ENCODE peak calls at places on chromosome 16, in six cellular contexts. One of them, this sample, is unnamed. For H3K9me3, the result is how much of the 10 kb centered on the place peaks cover.

GRCh38 chr16:84832488-84833141 is 12.8 kb downstream of the CRISPLD2 start:
- DNase-seq in Peyer's patch: peak
- DNase-seq in A549: no peak
- DNase-seq in cardiac muscle cell: no peak
- DNase-seq in CD8-positive, alpha-beta memory T cell: no peak
- DNase-seq in DND-41: no peak
- DNase-seq in this sample: no peak

GRCh38 chr16:31471875-31472558 is at the start of gene TGFB1I1:
- DNase-seq in DND-41: no peak
- DNase-seq in CD8-positive, alpha-beta memory T cell: no peak
- DNase-seq in cardiac muscle cell: peak
- DNase-seq in A549: peak
- DNase-seq in Peyer's patch: peak
- DNase-seq in this sample: no peak

GRCh38 chr16:89842471-89843408 is 14.5 kb downstream of the SPIRE2 start:
- DNase-seq in CD8-positive, alpha-beta memory T cell: no peak
- DNase-seq in Peyer's patch: no peak
- DNase-seq in cardiac muscle cell: no peak
- DNase-seq in DND-41: no peak
- DNase-seq in A549: no peak
- DNase-seq in this sample: no peak

GRCh38 chr16:85465328-85466307 is 147.5 kb upstream of the GSE1 start:
- DNase-seq in Peyer's patch: no peak
- DNase-seq in CD8-positive, alpha-beta memory T cell: no peak
- DNase-seq in DND-41: no peak
- DNase-seq in cardiac muscle cell: peak
- DNase-seq in A549: no peak
- DNase-seq in this sample: no peak

GRCh38 chr16:73068546-73069401 is 20.8 kb upstream of the ZFHX3 start:
- DNase-seq in A549: peak
- DNase-seq in DND-41: no peak
- DNase-seq in cardiac muscle cell: peak
- DNase-seq in Peyer's patch: peak
- DNase-seq in CD8-positive, alpha-beta memory T cell: no peak
- DNase-seq in this sample: no peak

GRCh38 chr16:90015586-90016338 is 3.5 kb downstream of the DBNDD1 start:
- DNase-seq in DND-41: no peak
- DNase-seq in A549: no peak
- DNase-seq in cardiac muscle cell: no peak
- DNase-seq in Peyer's patch: no peak
- DNase-seq in CD8-positive, alpha-beta memory T cell: no peak
- DNase-seq in this sample: no peak

GRCh38 chr16:89170346-89171215 is 967 bp upstream of the CDH15 start:
- DNase-seq in cardiac muscle cell: no peak
- DNase-seq in A549: peak
- DNase-seq in DND-41: peak
- DNase-seq in Peyer's patch: peak
- DNase-seq in CD8-positive, alpha-beta memory T cell: no peak
- DNase-seq in this sample: no peak

GRCh38 chr16:54116126-54116525 is 170.5 kb downstream of the IRX3 start:
- DNase-seq in DND-41: no peak
- DNase-seq in A549: no peak
- DNase-seq in cardiac muscle cell: no peak
- DNase-seq in CD8-positive, alpha-beta memory T cell: no peak
- DNase-seq in Peyer's patch: no peak
- DNase-seq in this sample: no peak

GRCh38 chr16:9316008-9316407 is 224.6 kb downstream of the HAPSTR1 start:
- DNase-seq in DND-41: no peak
- DNase-seq in Peyer's patch: no peak
- DNase-seq in cardiac muscle cell: no peak
- DNase-seq in CD8-positive, alpha-beta memory T cell: no peak
- DNase-seq in A549: no peak
- DNase-seq in this sample: no peak

GRCh38 chr16:10579965-10580918 is at the start of gene EMP2:
- DNase-seq in A549: peak
- DNase-seq in CD8-positive, alpha-beta memory T cell: no peak
- DNase-seq in DND-41: no peak
- DNase-seq in Peyer's patch: peak
- DNase-seq in cardiac muscle cell: peak
- DNase-seq in this sample: no peak

GRCh38 chr16:65947951-65948350 is 418.5 kb upstream of the CDH5 start:
- DNase-seq in A549: no peak
- DNase-seq in DND-41: no peak
- DNase-seq in CD8-positive, alpha-beta memory T cell: no peak
- DNase-seq in Peyer's patch: no peak
- DNase-seq in cardiac muscle cell: no peak
- DNase-seq in this sample: no peak

GRCh38 chr16:47966325-47966724 is 189.5 kb downstream of the ABCC12 start:
- DNase-seq in Peyer's patch: no peak
- DNase-seq in DND-41: no peak
- DNase-seq in A549: no peak
- DNase-seq in cardiac muscle cell: no peak
- DNase-seq in CD8-positive, alpha-beta memory T cell: no peak
- DNase-seq in this sample: no peak

GRCh38 chr16:76345093-76345735 is 68.0 kb downstream of the CNTNAP4 start:
- DNase-seq in CD8-positive, alpha-beta memory T cell: no peak
- DNase-seq in Peyer's patch: no peak
- DNase-seq in DND-41: no peak
- DNase-seq in A549: no peak
- DNase-seq in cardiac muscle cell: peak
- DNase-seq in this sample: no peak

GRCh38 chr16:86221085-86221484 is 289.2 kb upstream of the FOXF1 start:
- DNase-seq in Peyer's patch: no peak
- DNase-seq in cardiac muscle cell: no peak
- DNase-seq in CD8-positive, alpha-beta memory T cell: no peak
- DNase-seq in DND-41: no peak
- DNase-seq in A549: no peak
- DNase-seq in this sample: no peak

GRCh38 chr16:83768976-83769375 is 38.8 kb upstream of the HSBP1 start:
- DNase-seq in A549: no peak
- DNase-seq in Peyer's patch: no peak
- DNase-seq in DND-41: no peak
- DNase-seq in cardiac muscle cell: no peak
- DNase-seq in CD8-positive, alpha-beta memory T cell: no peak
- DNase-seq in this sample: no peak

GRCh38 chr16:10183606-10183959 is 1.4 kb upstream of the GRIN2A start:
- DNase-seq in cardiac muscle cell: no peak
- DNase-seq in DND-41: no peak
- DNase-seq in CD8-positive, alpha-beta memory T cell: no peak
- DNase-seq in Peyer's patch: no peak
- DNase-seq in A549: no peak
- DNase-seq in this sample: no peak

GRCh38 chr16:70468776-70469525 is 14.6 kb downstream of the FCSK start:
- DNase-seq in CD8-positive, alpha-beta memory T cell: no peak
- DNase-seq in DND-41: no peak
- DNase-seq in Peyer's patch: no peak
- DNase-seq in cardiac muscle cell: no peak
- DNase-seq in A549: no peak
- DNase-seq in this sample: no peak

GRCh38 chr16:6018848-6019489 is 921.4 kb upstream of the EEF2KMT start:
- DNase-seq in Peyer's patch: no peak
- DNase-seq in DND-41: no peak
- DNase-seq in A549: no peak
- DNase-seq in cardiac muscle cell: peak
- DNase-seq in CD8-positive, alpha-beta memory T cell: no peak
- DNase-seq in this sample: no peak

GRCh38 chr16:81797443-81797842 is 18.4 kb downstream of the PLCG2 start:
- DNase-seq in Peyer's patch: peak
- DNase-seq in CD8-positive, alpha-beta memory T cell: no peak
- DNase-seq in DND-41: no peak
- DNase-seq in A549: no peak
- DNase-seq in cardiac muscle cell: no peak
- DNase-seq in this sample: no peak

GRCh38 chr16:23947838-23948237 is 112.1 kb downstream of the PRKCB start:
- DNase-seq in Peyer's patch: no peak
- DNase-seq in DND-41: no peak
- DNase-seq in cardiac muscle cell: no peak
- DNase-seq in CD8-positive, alpha-beta memory T cell: no peak
- DNase-seq in A549: no peak
- DNase-seq in this sample: no peak

GRCh38 chr16:4378202-4378666 is 6.6 kb downstream of the VASN start:
- DNase-seq in cardiac muscle cell: no peak
- DNase-seq in Peyer's patch: no peak
- DNase-seq in A549: no peak
- DNase-seq in CD8-positive, alpha-beta memory T cell: no peak
- DNase-seq in DND-41: no peak
- DNase-seq in this sample: no peak

GRCh38 chr16:57284206-57284951 is at the start of gene PLLP:
- DNase-seq in cardiac muscle cell: peak
- DNase-seq in DND-41: no peak
- DNase-seq in CD8-positive, alpha-beta memory T cell: peak
- DNase-seq in Peyer's patch: peak
- DNase-seq in A549: peak
- DNase-seq in this sample: peak

GRCh38 chr16:82695806-82696205 is 69.0 kb downstream of the CDH13 start:
- DNase-seq in cardiac muscle cell: no peak
- DNase-seq in CD8-positive, alpha-beta memory T cell: no peak
- DNase-seq in DND-41: no peak
- DNase-seq in Peyer's patch: no peak
- DNase-seq in A549: no peak
- DNase-seq in this sample: no peak

DNA sequence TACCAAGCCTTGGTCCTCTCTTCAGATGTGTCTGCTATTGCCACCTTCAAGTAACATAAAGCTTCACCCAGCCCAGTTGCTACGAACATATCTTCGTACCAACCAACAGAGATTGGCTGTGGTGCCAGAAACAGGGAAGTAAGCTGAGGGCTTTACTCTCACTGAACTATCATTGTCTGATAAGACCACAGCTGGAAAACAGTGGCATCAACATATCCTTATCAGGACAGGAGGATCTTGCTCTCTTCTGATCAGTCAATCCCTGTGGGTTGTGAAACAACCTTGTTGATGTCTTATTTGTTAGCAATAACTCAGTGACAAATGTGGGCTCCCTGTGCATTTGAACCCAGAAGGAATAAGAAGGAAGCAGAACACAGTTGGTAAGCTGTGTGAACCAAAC is 446.3 kb upstream of the MAF start:
- DNase-seq in DND-41: no peak
- DNase-seq in cardiac muscle cell: no peak
- DNase-seq in CD8-positive, alpha-beta memory T cell: no peak
- DNase-seq in A549: no peak
- DNase-seq in Peyer's patch: no peak
- DNase-seq in this sample: no peak
- H3K9me3 ChIP-seq in DND-41: under half
- H3K9me3 ChIP-seq in cardiac muscle cell: under half
- H3K9me3 ChIP-seq in CD8-positive, alpha-beta memory T cell: under half
- H3K9me3 ChIP-seq in A549: under half
- H3K9me3 ChIP-seq in Peyer's patch: under half
- H3K9me3 ChIP-seq in this sample: under half

DNA sequence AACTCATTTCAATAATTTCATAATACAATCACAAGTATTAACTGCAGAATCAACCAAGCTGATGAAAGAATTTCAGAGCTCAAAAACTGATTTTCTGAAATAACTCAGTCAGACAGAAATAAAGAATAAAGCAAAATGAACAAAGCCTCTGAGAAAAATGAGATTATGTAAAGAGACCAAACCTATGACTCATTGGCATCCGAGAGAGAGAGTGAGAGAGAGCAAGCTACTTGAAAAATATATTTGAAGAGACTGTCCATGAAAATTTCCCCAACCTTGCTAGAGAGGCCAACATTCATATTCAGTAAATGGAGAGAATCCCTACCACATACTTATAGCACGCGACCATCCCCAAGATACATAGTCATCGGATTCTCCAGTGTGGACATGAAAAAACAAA is 1376.4 kb downstream of the CDH11 start:
- DNase-seq in CD8-positive, alpha-beta memory T cell: no peak
- DNase-seq in Peyer's patch: no peak
- DNase-seq in A549: no peak
- DNase-seq in DND-41: no peak
- DNase-seq in cardiac muscle cell: no peak
- DNase-seq in this sample: no peak
- H3K9me3 ChIP-seq in CD8-positive, alpha-beta memory T cell: under half
- H3K9me3 ChIP-seq in Peyer's patch: under half
- H3K9me3 ChIP-seq in A549: under half
- H3K9me3 ChIP-seq in DND-41: under half
- H3K9me3 ChIP-seq in cardiac muscle cell: under half
- H3K9me3 ChIP-seq in this sample: under half

GRCh38 chr16:35146031-35146710 is 1686.8 kb downstream of the TP53TG3F start:
- DNase-seq in A549: no peak
- DNase-seq in cardiac muscle cell: no peak
- DNase-seq in DND-41: no peak
- DNase-seq in Peyer's patch: no peak
- DNase-seq in CD8-positive, alpha-beta memory T cell: no peak
- DNase-seq in this sample: no peak

GRCh38 chr16:35148748-35149147 is 1689.3 kb downstream of the TP53TG3F start:
- DNase-seq in CD8-positive, alpha-beta memory T cell: no peak
- DNase-seq in Peyer's patch: no peak
- DNase-seq in cardiac muscle cell: no peak
- DNase-seq in DND-41: no peak
- DNase-seq in A549: no peak
- DNase-seq in this sample: no peak

GRCh38 chr16:35144212-35144932 is 1685.0 kb downstream of the TP53TG3F start:
- DNase-seq in Peyer's patch: no peak
- DNase-seq in DND-41: no peak
- DNase-seq in cardiac muscle cell: no peak
- DNase-seq in A549: no peak
- DNase-seq in CD8-positive, alpha-beta memory T cell: no peak
- DNase-seq in this sample: no peak

GRCh38 chr16:35147556-35148504 is 1688.4 kb downstream of the TP53TG3F start:
- DNase-seq in DND-41: no peak
- DNase-seq in A549: no peak
- DNase-seq in CD8-positive, alpha-beta memory T cell: no peak
- DNase-seq in Peyer's patch: no peak
- DNase-seq in cardiac muscle cell: no peak
- DNase-seq in this sample: no peak

DNA sequence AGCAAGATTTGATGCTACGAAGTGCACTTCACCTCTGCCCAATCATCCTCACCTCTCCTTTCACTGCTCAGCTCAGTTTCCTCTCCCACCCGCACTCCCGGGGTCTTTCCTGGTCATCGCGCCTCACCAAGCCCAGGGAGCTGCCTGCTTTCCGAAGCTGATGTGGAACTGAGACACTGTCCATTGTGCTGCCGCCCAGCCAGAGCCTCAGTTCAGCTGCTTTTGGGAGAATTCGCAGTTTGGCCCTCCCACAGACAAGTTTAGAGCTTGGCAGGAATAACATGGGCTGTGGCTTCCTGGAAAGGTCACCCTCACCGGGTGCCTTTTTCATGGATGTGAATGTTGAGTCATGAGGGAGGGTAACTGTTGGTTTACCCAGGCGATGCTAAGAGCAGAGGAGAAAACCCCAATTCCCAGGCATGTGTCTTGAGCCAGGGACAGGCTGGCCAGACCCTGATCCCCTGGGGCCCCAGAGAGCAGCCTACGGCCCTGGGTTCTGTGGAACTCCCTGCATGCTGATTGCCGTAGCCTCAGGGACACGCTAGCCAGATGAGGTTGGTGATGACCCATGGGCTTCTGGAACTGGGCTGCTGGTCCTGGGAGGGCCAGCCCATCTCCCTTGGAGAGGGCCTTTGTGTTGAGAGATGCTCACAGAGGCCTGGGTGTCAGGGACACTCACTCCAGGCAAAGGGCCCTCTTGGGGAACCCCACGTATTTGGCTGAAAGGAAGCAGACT is 1687.5 kb downstream of the TP53TG3F start:
- DNase-seq in DND-41: no peak
- DNase-seq in Peyer's patch: no peak
- DNase-seq in A549: no peak
- DNase-seq in CD8-positive, alpha-beta memory T cell: no peak
- DNase-seq in cardiac muscle cell: no peak
- DNase-seq in this sample: no peak
- H3K9me3 ChIP-seq in DND-41: under half
- H3K9me3 ChIP-seq in Peyer's patch: under half
- H3K9me3 ChIP-seq in A549: under half
- H3K9me3 ChIP-seq in CD8-positive, alpha-beta memory T cell: under half
- H3K9me3 ChIP-seq in cardiac muscle cell: under half
- H3K9me3 ChIP-seq in this sample: under half

GRCh38 chr16:69285240-69285639 is 25.9 kb upstream of the VPS4A start:
- DNase-seq in CD8-positive, alpha-beta memory T cell: no peak
- DNase-seq in A549: no peak
- DNase-seq in cardiac muscle cell: no peak
- DNase-seq in DND-41: no peak
- DNase-seq in Peyer's patch: no peak
- DNase-seq in this sample: no peak
- H3K9me3 ChIP-seq in CD8-positive, alpha-beta memory T cell: under half
- H3K9me3 ChIP-seq in A549: under half
- H3K9me3 ChIP-seq in cardiac muscle cell: under half
- H3K9me3 ChIP-seq in DND-41: under half
- H3K9me3 ChIP-seq in Peyer's patch: under half
- H3K9me3 ChIP-seq in this sample: under half